ENCODE peak calls at places on chromosomes 7 and 10, in six cellular contexts. B is A549, D is H9, Y is uterus, E is fibroblast of mammary gland, P is lower lobe of right lung. K is an unnamed sample.

GRCh38 chr10:71878327-71879034 is 27.4 kb upstream of the PSAP start:
- DNase-seq in P (peak), D (peak), B (no peak), Y (no peak), E (no peak), K (no peak)

GRCh38 chr7:50733552-50733951 is 49.1 kb downstream of the GRB10 start:
- DNase-seq in Y (no peak), B (peak), D (no peak), P (no peak), E (peak), K (no peak)

GRCh38 chr10:30048768-30049507 is 10.4 kb downstream of the JCAD start:
- DNase-seq in Y (peak), D (no peak), P (no peak), B (no peak), E (no peak), K (no peak)

GRCh38 chr7:8418627-8419245 is 14.7 kb upstream of the NXPH1 start:
- DNase-seq in D (peak), Y (no peak), P (no peak), E (peak), B (peak), K (peak)

GRCh38 chr10:218753-219152 is 83.5 kb downstream of the ZMYND11 start:
- DNase-seq in B (no peak), E (peak), Y (no peak), D (no peak), P (no peak), K (no peak)

GRCh38 chr10:69232252-69232651 is 12.1 kb downstream of the HKDC1 start:
- DNase-seq in P (no peak), D (peak), Y (no peak), E (peak), B (peak), K (no peak)

GRCh38 chr10:95405655-95406054 is 114.9 kb upstream of the PDLIM1 start:
- DNase-seq in P (no peak), B (no peak), D (no peak), E (no peak), Y (no peak), K (no peak)

GRCh38 chr7:31204066-31204465 is 136.5 kb downstream of the NEUROD6 start:
- DNase-seq in D (no peak), Y (no peak), P (no peak), E (no peak), B (no peak), K (no peak)

GRCh38 chr7:102834999-102835398 is 77.8 kb upstream of the LRRC17 start:
- DNase-seq in E (peak), D (no peak), P (no peak), Y (no peak), B (peak), K (no peak)

GRCh38 chr10:27542324-27542723 is 38.2 kb downstream of the RAB18 start:
- DNase-seq in B (no peak), Y (no peak), P (no peak), E (no peak), D (no peak), K (no peak)

GRCh38 chr10:52359466-52359865 is 45.4 kb downstream of the DKK1 start:
- DNase-seq in P (no peak), D (no peak), E (no peak), Y (no peak), B (no peak), K (no peak)

GRCh38 chr7:147570390-147570789 is 1020.2 kb upstream of the C7orf33 start:
- DNase-seq in E (no peak), B (no peak), D (no peak), Y (no peak), P (no peak), K (no peak)

GRCh38 chr10:80471009-80471408 is 16.9 kb downstream of the TSPAN14 start:
- DNase-seq in P (no peak), E (no peak), D (no peak), Y (no peak), B (no peak), K (no peak)

GRCh38 chr10:34102237-34102673 is 712.8 kb downstream of the PARD3 start:
- DNase-seq in B (no peak), E (peak), P (no peak), Y (peak), D (no peak), K (no peak)

GRCh38 chr10:10605551-10606081 is 412.1 kb upstream of the CELF2 start:
- DNase-seq in E (peak), Y (peak), D (no peak), P (no peak), B (no peak), K (no peak)

GRCh38 chr7:103833401-103833800 is 156.1 kb downstream of the RELN start:
- DNase-seq in Y (no peak), E (no peak), B (no peak), P (no peak), D (no peak), K (no peak)

GRCh38 chr10:51244739-51245138 is 170.5 kb downstream of the PRKG1 start:
- DNase-seq in D (no peak), B (no peak), E (peak), Y (no peak), P (no peak), K (peak)

GRCh38 chr10:33859319-33860022 is 525.0 kb upstream of the NRP1 start:
- DNase-seq in B (no peak), E (no peak), P (no peak), Y (no peak), D (no peak), K (no peak)

GRCh38 chr7:20114463-20114862 is 102.7 kb downstream of the MACC1 start:
- DNase-seq in D (no peak), B (peak), E (peak), P (no peak), Y (no peak), K (no peak)

GRCh38 chr10:99328579-99329237 is 448 bp upstream of the CNNM1 start:
- DNase-seq in E (peak), Y (no peak), B (peak), P (no peak), D (no peak), K (no peak)

GRCh38 chr10:28668363-28669226 is 8.7 kb upstream of the BAMBI start:
- DNase-seq in E (no peak), B (peak), Y (peak), P (peak), D (peak), K (peak)

GRCh38 chr10:88544140-88544870 is 38.8 kb downstream of the RNLS start:
- DNase-seq in D (no peak), E (no peak), B (no peak), Y (no peak), P (no peak), K (no peak)

GRCh38 chr7:2156756-2157472 is 75.8 kb downstream of the MAD1L1 start:
- DNase-seq in P (no peak), E (no peak), B (no peak), Y (no peak), D (no peak), K (no peak)

GRCh38 chr10:23094786-23095403 is 484 bp upstream of the MSRB2 start:
- DNase-seq in E (peak), Y (no peak), P (no peak), D (no peak), B (no peak), K (no peak)

GRCh38 chr10:106931159-106931852 is 233.2 kb downstream of the SORCS1 start:
- DNase-seq in Y (no peak), P (no peak), D (no peak), B (no peak), E (no peak), K (no peak)

GRCh38 chr7:116075351-116076145 is 45.0 kb upstream of the TFEC start:
- DNase-seq in Y (no peak), P (no peak), E (no peak), D (peak), B (peak), K (no peak)

DNA sequence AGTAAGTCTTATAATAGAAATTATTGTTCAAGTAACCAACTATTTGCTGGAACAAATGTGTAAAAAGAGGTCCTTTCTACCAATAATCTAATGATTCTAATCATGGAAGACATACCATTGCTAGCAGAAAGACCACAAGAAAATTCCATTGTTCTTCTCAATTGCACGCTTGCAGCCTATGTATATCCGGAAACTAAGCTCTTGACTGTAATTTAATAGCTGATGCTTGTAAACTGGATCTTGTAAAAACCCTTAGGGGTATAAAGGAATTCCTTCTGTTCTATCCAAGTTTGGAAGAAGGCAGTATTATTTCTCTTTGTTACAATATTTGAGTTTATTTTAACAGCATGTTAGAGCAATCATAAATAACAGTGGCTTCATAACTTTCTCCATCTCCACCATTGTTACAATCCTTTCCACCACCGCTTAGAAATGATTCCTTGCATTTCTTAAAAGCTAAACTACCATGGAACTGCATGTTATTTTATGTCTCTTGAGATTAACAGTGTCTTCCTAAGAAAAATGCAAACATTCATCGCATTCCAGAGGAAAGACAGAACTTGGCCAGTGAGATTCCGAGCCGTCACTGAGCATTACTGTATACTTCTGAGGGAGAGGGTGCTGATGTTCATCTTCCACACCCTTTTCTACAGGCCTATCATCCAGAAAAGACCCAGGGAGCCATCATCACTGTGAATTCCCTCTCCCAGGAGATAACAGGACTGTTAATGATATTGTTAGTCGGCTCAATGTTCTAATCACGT is 92.5 kb downstream of the TRIL start:
- DNase-seq in D (no peak), E (no peak), B (no peak), Y (no peak), P (no peak), K (no peak)
- TF ChIP-seq CTCF in D (no peak), E (no peak), B (no peak), Y (no peak), P (no peak), K (no peak)

GRCh38 chr7:140080919-140081318 is 18.2 kb upstream of the PARP12 start:
- DNase-seq in Y (no peak), B (no peak), D (no peak), E (no peak), P (no peak), K (no peak)

GRCh38 chr7:140078392-140078791 is 15.6 kb upstream of the PARP12 start:
- DNase-seq in D (peak), E (no peak), P (no peak), B (no peak), Y (no peak), K (no peak)

GRCh38 chr7:140081774-140082425 is 19.1 kb upstream of the PARP12 start:
- DNase-seq in Y (no peak), B (no peak), P (no peak), E (no peak), D (no peak), K (no peak)

GRCh38 chr7:140082770-140083169 is 20.0 kb upstream of the PARP12 start:
- DNase-seq in D (no peak), Y (no peak), B (no peak), P (no peak), E (no peak), K (no peak)

GRCh38 chr7:140079121-140079536 is 16.4 kb upstream of the PARP12 start:
- DNase-seq in D (peak), P (no peak), Y (peak), B (peak), E (peak), K (peak)
- TF ChIP-seq CTCF in D (peak), P (peak), Y (no peak), B (peak), E (peak), K (peak)

GRCh38 chr7:40839881-40840280 is 705.1 kb downstream of the SUGCT start:
- DNase-seq in B (no peak), E (no peak), D (no peak), P (no peak), Y (no peak), K (no peak)
- TF ChIP-seq CTCF in B (no peak), E (no peak), D (no peak), P (no peak), Y (no peak), K (no peak)

GRCh38 chr7:132446265-132446664 is 130.0 kb downstream of the PLXNA4 start:
- DNase-seq in D (no peak), B (no peak), E (no peak), Y (no peak), P (no peak), K (no peak)

GRCh38 chr7:132450706-132451105 is 125.6 kb downstream of the PLXNA4 start:
- DNase-seq in P (no peak), E (no peak), B (no peak), D (no peak), Y (no peak), K (no peak)

GRCh38 chr7:132450188-132450587 is 126.1 kb downstream of the PLXNA4 start:
- DNase-seq in Y (no peak), P (no peak), B (no peak), E (no peak), D (no peak), K (no peak)

GRCh38 chr7:132443776-132444520 is 132.3 kb downstream of the PLXNA4 start:
- DNase-seq in E (no peak), Y (no peak), D (no peak), B (no peak), P (no peak), K (no peak)

GRCh38 chr7:132446666-132447217 is 129.5 kb downstream of the PLXNA4 start:
- DNase-seq in B (no peak), P (no peak), D (no peak), Y (no peak), E (no peak), K (no peak)
- TF ChIP-seq CTCF in B (no peak), P (no peak), D (peak), Y (no peak), E (no peak), K (no peak)

GRCh38 chr7:129401228-129401967 is 32.8 kb upstream of the STRIP2 start:
- DNase-seq in B (peak), E (no peak), P (no peak), Y (no peak), D (no peak), K (no peak)

GRCh38 chr7:129405527-129405926 is 28.7 kb upstream of the STRIP2 start:
- DNase-seq in P (no peak), B (no peak), D (no peak), E (no peak), Y (no peak), K (no peak)

GRCh38 chr7:129401968-129402860 is 32.0 kb upstream of the STRIP2 start:
- DNase-seq in P (no peak), B (peak), D (no peak), Y (no peak), E (peak), K (no peak)
- TF ChIP-seq CTCF in P (no peak), B (peak), D (peak), Y (no peak), E (peak), K (no peak)

GRCh38 chr7:98618786-98619185 is 1.7 kb downstream of the NPTX2 start:
- DNase-seq in B (no peak), P (no peak), E (no peak), D (no peak), Y (no peak), K (no peak)

GRCh38 chr7:98619450-98620321 is 2.6 kb downstream of the NPTX2 start:
- DNase-seq in B (peak), Y (no peak), D (peak), E (peak), P (no peak), K (peak)

GRCh38 chr7:98617960-98618418 is 904 bp downstream of the NPTX2 start:
- DNase-seq in B (no peak), D (no peak), Y (no peak), P (no peak), E (no peak), K (peak)

GRCh38 chr7:98616381-98617050 is 569 bp upstream of the NPTX2 start:
- DNase-seq in D (peak), P (no peak), E (no peak), Y (no peak), B (no peak), K (peak)

DNA sequence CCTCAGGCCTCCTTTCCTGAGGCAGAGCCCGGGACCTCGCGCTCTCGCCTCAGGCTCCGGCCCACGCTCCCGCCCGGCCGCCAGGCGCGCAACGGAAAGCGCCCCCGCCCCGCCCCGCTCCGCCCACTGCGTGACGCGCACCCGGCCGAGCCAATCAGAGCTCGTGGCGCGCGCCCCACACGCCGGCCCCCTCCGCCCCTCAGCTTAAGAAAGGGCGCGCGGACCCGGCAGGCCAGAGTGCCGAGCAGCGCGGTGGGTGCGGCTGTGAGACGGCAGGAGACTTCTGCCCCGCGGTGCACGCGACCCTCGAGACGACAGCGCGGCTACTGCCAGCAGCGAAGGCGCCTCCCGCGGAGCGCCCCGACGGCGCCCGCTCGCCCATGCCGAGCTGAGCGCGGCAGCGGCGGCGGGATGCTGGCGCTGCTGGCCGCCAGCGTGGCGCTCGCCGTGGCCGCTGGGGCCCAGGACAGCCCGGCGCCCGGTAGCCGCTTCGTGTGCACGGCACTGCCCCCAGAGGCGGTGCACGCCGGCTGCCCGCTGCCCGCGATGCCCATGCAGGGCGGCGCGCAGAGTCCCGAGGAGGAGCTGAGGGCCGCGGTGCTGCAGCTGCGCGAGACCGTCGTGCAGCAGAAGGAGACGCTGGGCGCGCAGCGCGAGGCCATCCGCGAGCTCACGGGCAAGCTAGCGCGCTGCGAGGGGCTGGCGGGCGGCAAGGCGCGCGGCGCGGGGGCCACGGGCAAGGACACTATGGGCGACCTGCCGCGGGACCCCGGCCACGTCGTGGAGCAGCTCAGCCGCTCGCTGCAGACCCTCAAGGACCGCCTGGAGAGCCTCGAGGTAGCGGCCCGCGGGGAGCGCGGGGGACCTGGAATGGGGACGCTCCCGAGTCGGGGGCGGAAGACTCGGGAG is at the start of gene NPTX2:
- DNase-seq in D (peak), E (no peak), B (no peak), Y (no peak), P (no peak), K (peak)
- TF ChIP-seq CTCF in D (peak), E (no peak), B (no peak), Y (no peak), P (no peak), K (no peak)

GRCh38 chr10:132115736-132116135 is 50.0 kb downstream of the JAKMIP3 start:
- DNase-seq in Y (no peak), P (peak), E (no peak), D (no peak), B (no peak), K (peak)

GRCh38 chr10:132113766-132114365 is 48.1 kb downstream of the JAKMIP3 start:
- DNase-seq in Y (peak), D (no peak), P (peak), E (no peak), B (no peak), K (peak)

GRCh38 chr10:132117146-132117545 is 51.4 kb downstream of the JAKMIP3 start:
- DNase-seq in D (no peak), P (peak), B (no peak), E (no peak), Y (no peak), K (no peak)

GRCh38 chr10:132113206-132113605 is 47.5 kb downstream of the JAKMIP3 start:
- DNase-seq in E (no peak), B (no peak), D (no peak), Y (no peak), P (peak), K (peak)

DNA sequence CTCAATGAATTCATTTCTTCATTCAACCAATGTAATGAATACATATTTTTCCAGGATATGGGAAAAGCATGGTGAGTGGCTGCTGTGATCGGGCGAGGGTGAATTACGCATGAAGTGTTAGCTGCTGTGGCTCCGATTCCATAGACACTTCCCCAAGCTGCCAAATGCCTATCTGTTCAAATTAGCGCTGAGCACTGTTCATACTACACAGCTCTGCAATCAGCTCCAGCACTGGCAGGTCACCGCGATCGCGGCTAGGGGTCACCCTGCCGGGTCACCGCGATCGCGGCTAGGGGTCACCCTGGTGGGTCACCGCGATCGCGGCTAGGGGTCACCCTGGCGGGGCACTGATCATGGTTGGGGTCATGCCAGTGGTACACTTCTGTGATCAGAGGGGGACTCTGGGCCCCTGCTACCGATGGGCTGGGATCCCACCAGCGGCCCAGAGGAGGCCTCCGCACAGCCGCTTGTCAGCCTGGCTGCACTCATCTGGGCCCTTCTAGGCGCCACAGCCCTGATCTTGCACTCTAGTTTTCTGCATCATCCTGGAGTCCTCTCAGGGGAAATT is 49.3 kb downstream of the JAKMIP3 start:
- DNase-seq in P (peak), B (no peak), E (no peak), Y (no peak), D (no peak), K (peak)
- TF ChIP-seq CTCF in P (no peak), B (no peak), E (no peak), Y (no peak), D (no peak), K (no peak)

K was measured in nephron progenitor cell.